ENCODE peak calls at places on chromosome 7, in eight cellular contexts. U, Z, C, Q, D, S, O and J are unnamed samples.

GRCh38 chr7:4909891-4910290 is 26.4 kb upstream of the RADIL start:
- DNase-seq in C (no peak), O (no peak), Z (no peak), D (no peak), U (no peak), Q (no peak), S (no peak), J (no peak)

GRCh38 chr7:38929460-38930171 is 20.6 kb upstream of the VPS41 start:
- DNase-seq in D (peak; percentile 37), U (no peak), O (no peak), Q (no peak), C (peak; percentile 10), S (no peak), Z (no peak), J (no peak)

GRCh38 chr7:82419200-82419599 is 24.4 kb downstream of the CACNA2D1 start:
- DNase-seq in U (peak; percentile 77), Q (no peak), C (no peak), D (no peak), O (no peak), Z (no peak), S (no peak), J (no peak)

GRCh38 chr7:135708041-135708440 is 19.9 kb downstream of the SLC13A4 start:
- DNase-seq in Q (no peak), D (no peak), Z (no peak), U (no peak), C (no peak), O (no peak), S (no peak), J (no peak)

GRCh38 chr7:154835924-154836529 is 166.9 kb downstream of the PAXIP1 start:
- DNase-seq in U (no peak), D (no peak), Q (no peak), C (no peak), S (no peak), Z (no peak), O (no peak), J (no peak)

GRCh38 chr7:45088821-45089313 is at the start of gene NACAD:
- DNase-seq in C (peak; percentile 50), Z (no peak), D (no peak), O (no peak), U (peak; percentile 71), Q (no peak), S (peak; percentile 77), J (no peak)

GRCh38 chr7:28731092-28731491 is 227.0 kb downstream of the TRIL start:
- DNase-seq in O (no peak), S (no peak), U (no peak), Z (no peak), C (peak; percentile 36), Q (no peak), D (no peak), J (no peak)

GRCh38 chr7:155490697-155491628 is 33.0 kb downstream of the EN2 start:
- DNase-seq in S (no peak), D (no peak), O (no peak), C (no peak), Q (peak; percentile 68), Z (peak; percentile 68), U (no peak), J (peak; percentile 39)

GRCh38 chr7:123643495-123644428 is 11.9 kb upstream of the LMOD2 start:
- DNase-seq in U (peak; percentile 85), Q (no peak), C (peak; percentile 62), O (no peak), S (peak; percentile 37), Z (no peak), D (peak; percentile 53), J (no peak)

GRCh38 chr7:49580000-49580399 is 193.4 kb upstream of the VWC2 start:
- DNase-seq in S (no peak), D (no peak), O (no peak), U (no peak), C (no peak), Q (no peak), Z (no peak), J (no peak)

GRCh38 chr7:144378651-144379050 is 23.4 kb downstream of the ARHGEF5 start:
- DNase-seq in S (no peak), U (no peak), Z (no peak), D (no peak), O (no peak), C (no peak), Q (no peak), J (no peak)

GRCh38 chr7:12554848-12555247 is 15.7 kb upstream of the SCIN start:
- DNase-seq in Z (no peak), C (no peak), O (no peak), U (no peak), S (no peak), Q (no peak), D (no peak), J (no peak)

GRCh38 chr7:104552102-104552501 is 223.7 kb downstream of the LHFPL3 start:
- DNase-seq in D (peak; percentile 33), C (peak; percentile 50), S (no peak), Q (peak; percentile 43), U (no peak), Z (peak; percentile 7), O (no peak), J (no peak)

GRCh38 chr7:43879477-43879876 is 10.2 kb upstream of the MRPS24 start:
- DNase-seq in U (no peak), Q (no peak), O (no peak), D (no peak), Z (no peak), C (peak; percentile 94), S (no peak), J (no peak)

GRCh38 chr7:5477723-5478531 is 54.3 kb upstream of the TNRC18 start:
- DNase-seq in U (no peak), O (no peak), S (peak; percentile 57), Q (no peak), D (peak; percentile 45), Z (no peak), C (peak; percentile 27), J (peak; percentile 33)

GRCh38 chr7:149716932-149717307 is 56.5 kb downstream of the ZNF467 start:
- DNase-seq in D (no peak), C (no peak), O (no peak), S (no peak), Q (no peak), U (no peak), Z (no peak), J (no peak)

GRCh38 chr7:149063481-149063880 is 27.0 kb downstream of the ZNF786 start:
- DNase-seq in D (no peak), S (no peak), Z (no peak), U (no peak), Q (no peak), O (no peak), C (no peak), J (no peak)

GRCh38 chr7:128829391-128830166 is 627 bp upstream of the FLNC start:
- DNase-seq in U (no peak), D (peak; percentile 15), S (no peak), O (no peak), C (peak; percentile 80), Z (no peak), Q (no peak), J (no peak)

GRCh38 chr7:45563804-45564461 is 10.2 kb upstream of the ADCY1 start:
- DNase-seq in Z (no peak), D (no peak), Q (peak; percentile 10), C (no peak), U (no peak), S (no peak), O (no peak), J (no peak)

GRCh38 chr7:97298561-97298960 is 181.1 kb downstream of the SDHAF3 start:
- DNase-seq in C (peak; percentile 13), U (no peak), Z (no peak), Q (no peak), S (no peak), D (no peak), O (no peak), J (no peak)

GRCh38 chr7:91062713-91063112 is 201.5 kb upstream of the FZD1 start:
- DNase-seq in C (no peak), Z (no peak), Q (no peak), S (no peak), O (no peak), D (no peak), U (no peak), J (no peak)

GRCh38 chr7:106217089-106217542 is 67.7 kb downstream of the NAMPT start:
- DNase-seq in U (no peak), O (no peak), S (no peak), D (no peak), Z (no peak), C (peak; percentile 78), Q (peak; percentile 87), J (no peak)

GRCh38 chr7:7585241-7585928 is 18.7 kb downstream of the MIOS start:
- DNase-seq in Z (no peak), U (peak; percentile 63), O (no peak), S (no peak), C (no peak), Q (no peak), D (no peak), J (no peak)

GRCh38 chr7:48188776-48189520 is 17.7 kb downstream of the ABCA13 start:
- DNase-seq in C (no peak), Z (no peak), U (no peak), O (no peak), S (no peak), D (no peak), Q (no peak), J (no peak)

GRCh38 chr7:87797395-87797794 is 78.8 kb downstream of the SLC25A40 start:
- DNase-seq in S (no peak), D (no peak), U (no peak), O (no peak), C (no peak), Z (no peak), Q (no peak), J (no peak)

GRCh38 chr7:69411466-69411865 is 186.8 kb upstream of the AUTS2 start:
- DNase-seq in C (no peak), U (no peak), D (no peak), Z (no peak), S (no peak), Q (no peak), O (no peak), J (no peak)